ENCODE peak calls at places on chromosomes 4 and X, in five cellular contexts. O is PC-9, L is prostate gland, N is PC-3, H is stomach. T is an unnamed sample.
A peak's percentile ranks its signal among the peaks of the same experiment; 100 is the strongest.

GRCh38 chr4:55540271-55540670 is 6.4 kb downstream of the CLOCK start:
- DNase-seq in H (no peak), N (no peak), L (no peak), O (no peak), T (no peak)

GRCh38 chrX:154793084-154793483 is 12.2 kb downstream of the MPP1 start:
- DNase-seq in L (no peak), N (peak; percentile 70), O (no peak), H (no peak), T (no peak)

GRCh38 chr4:105520819-105521790 is 31.3 kb upstream of the ARHGEF38 start:
- DNase-seq in L (peak; percentile 46), H (peak; percentile 34), N (peak; percentile 61), O (no peak), T (no peak)

GRCh38 chr4:160286051-160286450 is 1183.2 kb downstream of the RAPGEF2 start:
- DNase-seq in H (no peak), N (no peak), L (no peak), O (no peak), T (no peak)

GRCh38 chr4:138609943-138610350 is 367.8 kb upstream of the SLC7A11 start:
- DNase-seq in O (no peak), L (no peak), H (no peak), N (peak; percentile 39), T (no peak)

GRCh38 chr4:76856183-76856969 is 41.6 kb downstream of the SOWAHB start:
- DNase-seq in L (no peak), H (no peak), O (no peak), N (peak; percentile 2), T (no peak)

GRCh38 chr4:34633216-34633615 is 1611.1 kb downstream of the ARAP2 start:
- DNase-seq in O (no peak), L (no peak), N (no peak), H (no peak), T (no peak)

GRCh38 chr4:139528377-139529005 is 27.5 kb downstream of the SETD7 start:
- DNase-seq in H (peak; percentile 45), L (no peak), O (no peak), N (no peak), T (no peak)

GRCh38 chr4:155552180-155552579 is 114.5 kb upstream of the GUCY1A1 start:
- DNase-seq in O (no peak), H (no peak), N (peak; percentile 39), L (no peak), T (no peak)

GRCh38 chr4:55927776-55928437 is 20.8 kb upstream of the CEP135 start:
- DNase-seq in N (no peak), L (no peak), H (no peak), O (no peak), T (no peak)

GRCh38 chrX:119406739-119407138 is 7.6 kb downstream of the SLC25A43 start:
- DNase-seq in H (no peak), L (no peak), N (peak; percentile 30), O (no peak), T (no peak)
- H3K27ac ChIP-seq in H (no peak overlapping the region), L (no peak overlapping the region), N (no peak overlapping the region), O (no peak overlapping the region), T (no peak overlapping the region)

GRCh38 chrX:134758652-134759051 is 100.4 kb upstream of the PLAC1 start:
- DNase-seq in H (no peak), L (no peak), N (no peak), O (no peak), T (no peak)

GRCh38 chrX:134761788-134762187 is 103.5 kb upstream of the PLAC1 start:
- DNase-seq in O (no peak), L (no peak), H (no peak), N (peak; percentile 56), T (no peak)

GRCh38 chrX:134760671-134761070 is 102.4 kb upstream of the PLAC1 start:
- DNase-seq in H (no peak), L (no peak), N (no peak), O (no peak), T (no peak)

GRCh38 chrX:134764202-134764785 is 106.0 kb upstream of the PLAC1 start:
- DNase-seq in N (peak; percentile 90), O (peak; percentile 76), L (no peak), H (no peak), T (no peak)
- TF ChIP-seq CTCF in N (peak; percentile 73), O (peak; percentile 61), L (no peak), H (no peak), T (no peak)

DNA sequence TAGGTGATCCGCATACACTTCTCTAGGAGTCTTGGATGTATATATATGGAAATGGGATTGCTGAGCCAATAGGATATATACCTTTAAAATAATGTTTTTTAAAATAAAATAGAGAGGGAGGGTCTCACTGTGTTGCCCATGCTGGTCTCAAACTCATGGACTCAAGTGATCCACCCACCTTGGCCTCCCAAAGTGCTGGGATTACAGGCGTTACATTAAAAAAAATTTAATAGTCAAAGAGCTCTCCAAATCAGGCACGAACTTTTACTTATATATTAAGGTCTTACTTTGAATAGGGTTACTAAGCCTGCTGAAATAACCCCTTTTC is 109.0 kb downstream of the GNL3L start:
- DNase-seq in O (no peak), L (no peak), H (no peak), N (no peak), T (no peak)
- H3K27ac ChIP-seq in O (peak overlapping the region; percentile 93), L (peak overlapping the region; percentile 86), H (peak overlapping the region; percentile 90), N (peak overlapping the region; percentile 82), T (peak overlapping the region; percentile 81)

DNA sequence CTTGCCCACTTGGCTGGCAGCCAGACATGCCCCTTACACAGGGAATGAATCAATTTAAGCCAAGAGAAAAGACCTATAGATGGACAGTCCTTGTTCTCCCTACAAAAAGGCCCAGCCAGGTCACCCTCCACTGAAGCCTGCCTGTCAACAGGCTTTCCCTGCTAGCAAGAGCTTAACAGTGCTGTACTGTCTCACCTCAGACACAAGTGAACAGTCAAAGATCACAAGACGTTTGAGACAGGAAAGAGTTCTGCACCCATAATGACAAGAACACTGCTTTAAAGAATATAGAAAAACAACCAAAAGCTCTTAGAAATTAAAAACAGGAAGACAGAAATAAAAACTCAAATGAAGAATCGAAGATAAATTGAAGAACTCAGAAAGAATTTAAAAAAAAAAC is 4.6 kb downstream of the RNF175 start:
- DNase-seq in H (no peak), O (no peak), L (no peak), N (no peak), T (no peak)
- TF ChIP-seq CTCF in H (no peak), O (no peak), L (no peak), N (no peak), T (no peak)

DNA sequence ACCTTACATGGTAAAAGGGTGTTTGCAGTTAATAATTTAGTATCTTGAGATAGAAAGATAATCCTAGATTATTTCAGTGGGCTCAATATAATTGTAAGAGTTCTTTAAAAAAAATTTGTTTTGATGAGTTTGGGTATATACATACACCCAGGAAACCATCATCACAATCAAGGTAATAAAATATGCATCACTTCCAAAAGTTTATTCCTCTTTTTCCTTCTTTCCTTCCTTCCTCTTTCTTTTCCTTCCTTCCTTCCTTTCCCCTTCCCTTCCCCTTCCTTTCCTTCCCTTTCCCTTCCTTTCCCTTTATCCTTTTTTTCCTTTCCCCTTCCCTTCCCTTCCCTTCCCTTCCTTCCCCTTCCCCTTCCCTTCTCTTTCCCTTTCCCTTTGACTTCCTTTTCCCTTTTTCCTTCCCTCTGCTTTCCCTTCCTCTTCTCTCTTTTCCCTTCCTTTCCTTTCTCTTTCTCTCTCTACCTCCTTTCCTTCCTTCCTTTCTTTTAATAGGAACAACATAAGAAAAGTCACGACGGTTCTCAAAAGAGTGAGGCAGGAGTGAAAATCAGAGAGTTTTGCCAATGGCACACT is 2050.1 kb upstream of the AGA start:
- DNase-seq in O (no peak), N (no peak), H (no peak), L (no peak), T (no peak)
- H3K27ac ChIP-seq in O (no peak overlapping the region), N (no peak overlapping the region), H (no peak overlapping the region), L (no peak overlapping the region), T (no peak overlapping the region)

DNA sequence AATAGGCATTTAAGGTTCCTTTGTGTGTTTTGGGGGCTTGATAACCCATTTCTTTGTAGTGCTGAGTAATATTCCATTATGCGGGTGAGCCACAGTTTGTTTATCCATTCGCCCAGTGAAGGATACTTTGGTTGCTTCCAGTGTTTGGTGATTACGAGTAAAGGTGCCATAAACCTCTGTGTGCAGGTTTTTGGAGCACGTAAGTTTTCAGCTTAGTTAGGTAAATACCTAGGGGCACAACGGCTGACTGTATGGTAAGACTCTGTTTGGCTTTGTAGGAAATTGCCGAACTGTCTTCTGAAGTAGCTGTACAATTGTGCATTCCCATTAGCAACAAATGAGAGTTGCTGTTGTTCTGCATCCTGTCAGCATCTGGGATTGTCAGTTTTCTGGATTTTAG is 3.8 kb upstream of the TBL1X start:
- DNase-seq in O (no peak), L (no peak), H (no peak), N (peak; percentile 17), T (no peak)
- TF ChIP-seq CTCF in O (no peak), L (no peak), H (no peak), N (no peak), T (no peak)

GRCh38 chrX:21770631-21771321 is 12.9 kb upstream of the SMPX start:
- DNase-seq in N (peak; percentile 55), H (no peak), O (no peak), L (no peak), T (no peak)
- H3K27ac ChIP-seq in N (peak overlapping the region; percentile 81), H (no peak overlapping the region), O (no peak overlapping the region), L (no peak overlapping the region), T (no peak overlapping the region)